ENCODE peak calls at places on chromosomes 16 and 17, in four cellular contexts. One of them, this sample, is unnamed. For H3K9me3, the result is how much of the 10 kb centered on the place peaks cover.

GRCh38 chr17:71461504-71462197 is 659.2 kb upstream of the SOX9 start:
- DNase-seq in aorta: no peak
- DNase-seq in mucosa of descending colon: no peak
- DNase-seq in upper lobe of right lung: no peak
- DNase-seq in this sample: no peak

GRCh38 chr17:19271751-19272357 is 34.7 kb downstream of the EPN2 start:
- DNase-seq in aorta: no peak
- DNase-seq in upper lobe of right lung: no peak
- DNase-seq in mucosa of descending colon: no peak
- DNase-seq in this sample: no peak

GRCh38 chr17:78933025-78933958 is 8.1 kb upstream of the TIMP2 start:
- DNase-seq in mucosa of descending colon: no peak
- DNase-seq in upper lobe of right lung: no peak
- DNase-seq in aorta: peak
- DNase-seq in this sample: peak

GRCh38 chr17:62822080-62822904 is 14.2 kb upstream of the MARCHF10 start:
- DNase-seq in upper lobe of right lung: no peak
- DNase-seq in mucosa of descending colon: no peak
- DNase-seq in aorta: no peak
- DNase-seq in this sample: no peak

GRCh38 chr17:79667746-79668145 is 56.9 kb upstream of the RBFOX3 start:
- DNase-seq in mucosa of descending colon: no peak
- DNase-seq in aorta: peak
- DNase-seq in upper lobe of right lung: peak
- DNase-seq in this sample: no peak

GRCh38 chr16:14284371-14284770 is 213.3 kb downstream of the MRTFB start:
- DNase-seq in aorta: peak
- DNase-seq in upper lobe of right lung: no peak
- DNase-seq in mucosa of descending colon: no peak
- DNase-seq in this sample: no peak

GRCh38 chr16:67593288-67593687 is 31.0 kb downstream of the CTCF start:
- DNase-seq in mucosa of descending colon: no peak
- DNase-seq in upper lobe of right lung: no peak
- DNase-seq in aorta: no peak
- DNase-seq in this sample: no peak

GRCh38 chr17:57135748-57136342 is 50.8 kb downstream of the AKAP1 start:
- DNase-seq in aorta: no peak
- DNase-seq in upper lobe of right lung: no peak
- DNase-seq in mucosa of descending colon: no peak
- DNase-seq in this sample: no peak

GRCh38 chr17:53627511-53627910 is 195.2 kb upstream of the KIF2B start:
- DNase-seq in aorta: no peak
- DNase-seq in upper lobe of right lung: no peak
- DNase-seq in mucosa of descending colon: no peak
- DNase-seq in this sample: no peak

GRCh38 chr17:44465897-44466296 is 37.3 kb downstream of the GPATCH8 start:
- DNase-seq in aorta: no peak
- DNase-seq in mucosa of descending colon: no peak
- DNase-seq in upper lobe of right lung: no peak
- DNase-seq in this sample: no peak

GRCh38 chr16:77584205-77584859 is 138.0 kb upstream of the NUDT7 start:
- DNase-seq in upper lobe of right lung: no peak
- DNase-seq in aorta: no peak
- DNase-seq in mucosa of descending colon: no peak
- DNase-seq in this sample: peak

GRCh38 chr16:86401119-86401518 is 109.2 kb upstream of the FOXF1 start:
- DNase-seq in mucosa of descending colon: no peak
- DNase-seq in aorta: no peak
- DNase-seq in upper lobe of right lung: no peak
- DNase-seq in this sample: no peak

GRCh38 chr16:29765167-29766032 is 12.7 kb upstream of the ZG16 start:
- DNase-seq in upper lobe of right lung: peak
- DNase-seq in aorta: no peak
- DNase-seq in mucosa of descending colon: peak
- DNase-seq in this sample: no peak

GRCh38 chr16:20181386-20181785 is 107.7 kb upstream of the GPR139 start:
- DNase-seq in aorta: no peak
- DNase-seq in upper lobe of right lung: no peak
- DNase-seq in mucosa of descending colon: no peak
- DNase-seq in this sample: no peak

GRCh38 chr16:89831810-89832328 is 3.6 kb downstream of the SPIRE2 start:
- DNase-seq in upper lobe of right lung: no peak
- DNase-seq in mucosa of descending colon: no peak
- DNase-seq in aorta: no peak
- DNase-seq in this sample: no peak

GRCh38 chr16:87233928-87234327 is 83.3 kb downstream of the C16orf95 start:
- DNase-seq in aorta: no peak
- DNase-seq in mucosa of descending colon: no peak
- DNase-seq in upper lobe of right lung: no peak
- DNase-seq in this sample: no peak

GRCh38 chr17:35132099-35132498 is 10.0 kb downstream of the NLE1 start:
- DNase-seq in aorta: no peak
- DNase-seq in upper lobe of right lung: no peak
- DNase-seq in mucosa of descending colon: no peak
- DNase-seq in this sample: no peak
- H3K4me3 ChIP-seq in aorta: no peak
- H3K4me3 ChIP-seq in upper lobe of right lung: no peak
- H3K4me3 ChIP-seq in mucosa of descending colon: no peak
- H3K4me3 ChIP-seq in this sample: no peak

GRCh38 chr17:2615882-2616281 is 22.4 kb downstream of the PAFAH1B1 start:
- DNase-seq in aorta: no peak
- DNase-seq in mucosa of descending colon: no peak
- DNase-seq in upper lobe of right lung: no peak
- DNase-seq in this sample: no peak

GRCh38 chr17:2624292-2624731 is 30.9 kb downstream of the PAFAH1B1 start:
- DNase-seq in upper lobe of right lung: no peak
- DNase-seq in mucosa of descending colon: no peak
- DNase-seq in aorta: no peak
- DNase-seq in this sample: no peak

GRCh38 chr17:2621241-2621640 is 27.8 kb downstream of the PAFAH1B1 start:
- DNase-seq in mucosa of descending colon: no peak
- DNase-seq in upper lobe of right lung: no peak
- DNase-seq in aorta: no peak
- DNase-seq in this sample: no peak
- H3K9me3 ChIP-seq in mucosa of descending colon: under half
- H3K9me3 ChIP-seq in upper lobe of right lung: under half
- H3K9me3 ChIP-seq in aorta: under half
- H3K9me3 ChIP-seq in this sample: under half

GRCh38 chr17:81468765-81469121 is 43.9 kb downstream of the ACTG1 start:
- DNase-seq in mucosa of descending colon: no peak
- DNase-seq in upper lobe of right lung: no peak
- DNase-seq in aorta: no peak
- DNase-seq in this sample: no peak
- H3K4me3 ChIP-seq in mucosa of descending colon: no peak
- H3K4me3 ChIP-seq in upper lobe of right lung: no peak
- H3K4me3 ChIP-seq in aorta: no peak
- H3K4me3 ChIP-seq in this sample: no peak

GRCh38 chr16:70767377-70768204 is 33.4 kb downstream of the VAC14 start:
- DNase-seq in mucosa of descending colon: no peak
- DNase-seq in aorta: no peak
- DNase-seq in upper lobe of right lung: no peak
- DNase-seq in this sample: no peak
- H3K9me3 ChIP-seq in mucosa of descending colon: under half
- H3K9me3 ChIP-seq in aorta: under half
- H3K9me3 ChIP-seq in upper lobe of right lung: under half
- H3K9me3 ChIP-seq in this sample: under half

GRCh38 chr17:48755346-48755745 is 26.8 kb upstream of the HOXB13 start:
- DNase-seq in mucosa of descending colon: no peak
- DNase-seq in aorta: no peak
- DNase-seq in upper lobe of right lung: no peak
- DNase-seq in this sample: no peak
- H3K4me3 ChIP-seq in mucosa of descending colon: no peak
- H3K4me3 ChIP-seq in aorta: no peak
- H3K4me3 ChIP-seq in upper lobe of right lung: no peak
- H3K4me3 ChIP-seq in this sample: no peak